ENCODE peak calls at places on chromosomes 3 and 15, in six cellular contexts. Y is psoas muscle, N is colonic mucosa, J is neural progenitor cell, I is transverse colon, V is uterus. D is an unnamed sample.

GRCh38 chr15:96463376-96463775 is 132.9 kb downstream of the NR2F2 start:
- DNase-seq in V (no peak), J (no peak), N (no peak), Y (no peak), I (no peak), D (no peak)

GRCh38 chr3:48467473-48468267 is 21.1 kb downstream of the ATRIP start:
- DNase-seq in I (no peak), N (no peak), J (no peak), V (no peak), Y (no peak), D (no peak)

GRCh38 chr3:190036631-190037030 is 84.1 kb downstream of the P3H2 start:
- DNase-seq in Y (no peak), I (no peak), J (no peak), V (no peak), N (no peak), D (no peak)

GRCh38 chr3:64259646-64260045 is 34.4 kb upstream of the PRICKLE2 start:
- DNase-seq in N (no peak), Y (no peak), V (no peak), J (no peak), I (no peak), D (no peak)

GRCh38 chr3:110614181-110614580 is 457.4 kb upstream of the NECTIN3 start:
- DNase-seq in Y (no peak), V (no peak), J (no peak), I (no peak), N (no peak), D (no peak)

GRCh38 chr3:133937756-133938601 is 42.3 kb upstream of the RAB6B start:
- DNase-seq in V (no peak), J (no peak), Y (no peak), I (no peak), N (peak; percentile 13), D (no peak)

GRCh38 chr3:4897765-4898453 is 81.3 kb upstream of the BHLHE40 start:
- DNase-seq in N (no peak), J (no peak), V (no peak), I (no peak), Y (no peak), D (no peak)

GRCh38 chr3:13235897-13236296 is 162.7 kb upstream of the IQSEC1 start:
- DNase-seq in Y (no peak), I (no peak), N (no peak), J (no peak), V (no peak), D (no peak)

GRCh38 chr15:43006991-43007390 is 86.4 kb upstream of the TTBK2 start:
- DNase-seq in N (no peak), Y (no peak), V (no peak), I (no peak), J (no peak), D (no peak)
- H3K36me3 ChIP-seq in N (no peaks in the 10 kb centered on the region), Y (peaks cover 3% of the 10 kb centered on the region), V (no peaks in the 10 kb centered on the region), I (no peaks in the 10 kb centered on the region), J (peaks cover 11% of the 10 kb centered on the region), D (peaks cover 74% of the 10 kb centered on the region)

DNA sequence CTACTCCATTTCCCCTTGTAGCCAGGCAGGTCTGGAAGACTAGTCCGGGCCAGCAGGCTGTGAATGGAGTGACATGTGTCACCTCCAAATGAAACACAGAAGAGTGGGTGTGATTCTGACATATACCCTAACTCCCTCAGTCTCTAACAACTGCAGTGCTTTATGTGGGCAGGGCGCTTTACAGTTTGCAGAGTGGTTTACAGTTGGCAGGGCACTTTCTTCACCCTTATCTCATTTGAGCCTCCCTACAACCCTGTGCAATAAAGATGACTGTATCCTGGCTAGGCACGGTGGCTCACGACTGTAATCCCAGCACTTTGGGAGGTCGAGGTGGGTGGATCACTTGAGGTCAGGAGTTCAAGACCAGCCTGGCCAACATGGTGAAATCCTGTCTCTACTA is 176.3 kb downstream of the RAB11A start:
- DNase-seq in V (no peak), Y (no peak), J (no peak), I (peak; percentile 16), N (no peak), D (no peak)
- H3K27me3 ChIP-seq in V (no peaks in the 10 kb centered on the region), Y (no peaks in the 10 kb centered on the region), J (no peaks in the 10 kb centered on the region), I (no peaks in the 10 kb centered on the region), N (no peaks in the 10 kb centered on the region), D (no peaks in the 10 kb centered on the region)

GRCh38 chr3:122014741-122015140 is 7.3 kb downstream of the ILDR1 start:
- DNase-seq in I (no peak), Y (no peak), V (no peak), J (no peak), N (no peak), D (no peak)
- H3K36me3 ChIP-seq in I (no peaks in the 10 kb centered on the region), Y (no peaks in the 10 kb centered on the region), V (no peaks in the 10 kb centered on the region), J (no peaks in the 10 kb centered on the region), N (no peaks in the 10 kb centered on the region), D (no peaks in the 10 kb centered on the region)

GRCh38 chr15:69664572-69665326 is 212.1 kb downstream of the RPLP1 start:
- DNase-seq in I (no peak), N (no peak), V (no peak), J (no peak), Y (no peak), D (peak; percentile 14)
- H3K27me3 ChIP-seq in I (no peaks in the 10 kb centered on the region), N (no peaks in the 10 kb centered on the region), V (no peaks in the 10 kb centered on the region), J (no peaks in the 10 kb centered on the region), Y (no peaks in the 10 kb centered on the region), D (no peaks in the 10 kb centered on the region)

GRCh38 chr3:41239587-41239986 is 40.3 kb downstream of the CTNNB1 start:
- DNase-seq in J (no peak), Y (no peak), V (no peak), N (no peak), I (no peak), D (no peak)

GRCh38 chr3:41241800-41242571 is 42.7 kb downstream of the CTNNB1 start:
- DNase-seq in N (no peak), V (no peak), Y (no peak), J (no peak), I (no peak), D (no peak)

GRCh38 chr3:41243183-41243582 is 43.9 kb downstream of the CTNNB1 start:
- DNase-seq in Y (no peak), I (no peak), V (no peak), N (no peak), J (no peak), D (no peak)

GRCh38 chr3:41237907-41238306 is 38.6 kb downstream of the CTNNB1 start:
- DNase-seq in J (no peak), N (no peak), Y (no peak), I (no peak), V (no peak), D (no peak)

GRCh38 chr3:41241159-41241558 is 41.9 kb downstream of the CTNNB1 start:
- DNase-seq in J (no peak), Y (no peak), I (no peak), N (no peak), V (no peak), D (no peak)
- H3K36me3 ChIP-seq in J (peaks cover 24% of the 10 kb centered on the region), Y (peaks cover 25% of the 10 kb centered on the region), I (no peaks in the 10 kb centered on the region), N (peaks cover 7% of the 10 kb centered on the region), V (no peaks in the 10 kb centered on the region), D (peaks cover 51% of the 10 kb centered on the region)

GRCh38 chr15:101429646-101430045 is 59.9 kb downstream of the PCSK6 start:
- DNase-seq in V (no peak), I (no peak), Y (no peak), N (no peak), J (no peak), D (no peak)
- H3K27me3 ChIP-seq in V (no peaks in the 10 kb centered on the region), I (no peaks in the 10 kb centered on the region), Y (no peaks in the 10 kb centered on the region), N (no peaks in the 10 kb centered on the region), J (no peaks in the 10 kb centered on the region), D (no peaks in the 10 kb centered on the region)

GRCh38 chr15:58703610-58704009 is 45.9 kb downstream of the ADAM10 start:
- DNase-seq in N (no peak), Y (no peak), V (no peak), J (no peak), I (no peak), D (no peak)
- H3K36me3 ChIP-seq in N (no peaks in the 10 kb centered on the region), Y (no peaks in the 10 kb centered on the region), V (no peaks in the 10 kb centered on the region), J (peaks cover 16% of the 10 kb centered on the region), I (no peaks in the 10 kb centered on the region), D (peaks cover 32% of the 10 kb centered on the region)

GRCh38 chr3:184598220-184598927 is 36.8 kb downstream of the EPHB3 start:
- DNase-seq in V (no peak), N (no peak), I (no peak), Y (no peak), J (no peak), D (no peak)

GRCh38 chr3:184602406-184603155 is 41.0 kb downstream of the EPHB3 start:
- DNase-seq in Y (peak; percentile 62), V (peak; percentile 49), N (no peak), I (no peak), J (peak; percentile 59), D (no peak)

GRCh38 chr3:184601576-184602405 is 40.2 kb downstream of the EPHB3 start:
- DNase-seq in N (no peak), I (no peak), J (peak; percentile 78), V (no peak), Y (peak; percentile 52), D (no peak)

GRCh38 chr3:184599143-184599542 is 37.6 kb downstream of the EPHB3 start:
- DNase-seq in V (no peak), I (no peak), Y (no peak), J (no peak), N (no peak), D (no peak)

DNA sequence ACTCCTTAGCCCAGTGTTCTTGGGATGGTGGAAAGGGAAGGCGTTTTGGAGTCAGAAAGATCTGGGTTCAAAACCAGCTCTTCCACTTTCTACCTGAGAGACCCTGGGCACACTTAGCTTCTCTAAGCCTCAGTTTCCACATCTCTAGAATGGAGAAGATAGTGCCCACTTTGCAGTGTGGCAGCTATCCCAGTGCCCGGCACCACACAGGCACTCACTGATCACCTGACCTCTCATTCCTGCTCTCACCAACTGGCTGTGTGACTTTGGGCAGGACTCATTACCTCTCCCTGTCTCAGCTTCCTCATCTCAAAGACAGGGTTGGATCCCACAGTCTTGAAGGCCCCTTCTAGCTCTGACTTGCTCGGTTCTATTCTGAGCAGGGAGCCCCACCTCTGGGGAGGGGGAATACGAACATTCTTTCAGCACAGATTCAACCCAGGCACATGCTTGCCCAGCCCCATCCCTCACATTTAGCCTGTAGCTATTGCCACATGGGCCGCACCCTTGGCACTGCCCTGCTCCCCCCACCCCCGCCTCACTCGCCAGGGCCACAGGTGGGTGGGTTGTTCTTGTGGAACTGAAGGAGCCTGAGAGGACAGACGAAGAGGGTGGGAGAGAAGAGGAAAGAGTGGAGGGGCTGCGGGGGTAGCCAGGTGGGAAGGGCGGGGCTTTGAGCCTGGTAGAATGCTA is 39.2 kb downstream of the EPHB3 start:
- DNase-seq in J (no peak), V (peak; percentile 14), Y (peak; percentile 29), N (no peak), I (no peak), D (no peak)
- H3K27me3 ChIP-seq in J (peaks cover 75% of the 10 kb centered on the region), V (no peaks in the 10 kb centered on the region), Y (no peaks in the 10 kb centered on the region), N (peaks cover 22% of the 10 kb centered on the region), I (peaks cover 37% of the 10 kb centered on the region), D (peaks cover 21% of the 10 kb centered on the region)

GRCh38 chr15:89878323-89878722 is 15.5 kb downstream of the AP3S2 start:
- DNase-seq in V (no peak), J (no peak), N (no peak), Y (no peak), I (no peak), D (no peak)
- H3K36me3 ChIP-seq in V (no peaks in the 10 kb centered on the region), J (no peaks in the 10 kb centered on the region), N (no peaks in the 10 kb centered on the region), Y (peaks cover 7% of the 10 kb centered on the region), I (no peaks in the 10 kb centered on the region), D (peaks cover 87% of the 10 kb centered on the region)